ENCODE peak calls at places on chromosomes 3 and 15, in seven cellular contexts. One of them, this sample, is unnamed.

GRCh38 chr3:195876297-195877031 is 31.9 kb downstream of the TNK2 start:
- DNase-seq in fibroblast of lung: no peak
- DNase-seq in AG20443: peak; percentile 61
- DNase-seq in skeletal muscle cell: no peak
- DNase-seq in ELF-1: no peak
- DNase-seq in nephron progenitor cell: no peak
- DNase-seq in AG09319: no peak
- DNase-seq in this sample: no peak

GRCh38 chr3:52367891-52368880 is 52.1 kb downstream of the DNAH1 start:
- DNase-seq in fibroblast of lung: no peak
- DNase-seq in AG20443: no peak
- DNase-seq in skeletal muscle cell: no peak
- DNase-seq in ELF-1: peak; percentile 84
- DNase-seq in nephron progenitor cell: no peak
- DNase-seq in AG09319: no peak
- DNase-seq in this sample: no peak

GRCh38 chr3:59425371-59425770 is 375.5 kb upstream of the CFAP20DC start:
- DNase-seq in fibroblast of lung: peak; percentile 93
- DNase-seq in AG20443: peak; percentile 73
- DNase-seq in skeletal muscle cell: peak; percentile 80
- DNase-seq in ELF-1: no peak
- DNase-seq in nephron progenitor cell: no peak
- DNase-seq in AG09319: peak; percentile 25
- DNase-seq in this sample: no peak

GRCh38 chr15:82911458-82911857 is 41.1 kb downstream of the HOMER2 start:
- DNase-seq in fibroblast of lung: no peak
- DNase-seq in AG20443: no peak
- DNase-seq in skeletal muscle cell: no peak
- DNase-seq in ELF-1: no peak
- DNase-seq in nephron progenitor cell: no peak
- DNase-seq in AG09319: no peak
- DNase-seq in this sample: no peak

GRCh38 chr3:12984023-12984823 is 89.0 kb downstream of the IQSEC1 start:
- DNase-seq in fibroblast of lung: peak; percentile 49
- DNase-seq in AG20443: peak; percentile 83
- DNase-seq in skeletal muscle cell: no peak
- DNase-seq in ELF-1: peak; percentile 92
- DNase-seq in nephron progenitor cell: peak; percentile 66
- DNase-seq in AG09319: peak; percentile 30
- DNase-seq in this sample: peak; percentile 64

GRCh38 chr3:97940034-97940433 is 32.2 kb downstream of the RIOX2 start:
- DNase-seq in fibroblast of lung: no peak
- DNase-seq in AG20443: no peak
- DNase-seq in skeletal muscle cell: no peak
- DNase-seq in ELF-1: no peak
- DNase-seq in nephron progenitor cell: no peak
- DNase-seq in AG09319: no peak
- DNase-seq in this sample: no peak

GRCh38 chr3:140568842-140569520 is 108.9 kb upstream of the TRIM42 start:
- DNase-seq in fibroblast of lung: peak; percentile 32
- DNase-seq in AG20443: no peak
- DNase-seq in skeletal muscle cell: no peak
- DNase-seq in ELF-1: no peak
- DNase-seq in nephron progenitor cell: no peak
- DNase-seq in AG09319: no peak
- DNase-seq in this sample: peak; percentile 77

GRCh38 chr3:187263270-187263669 is 28.3 kb downstream of the MASP1 start:
- DNase-seq in fibroblast of lung: peak; percentile 43
- DNase-seq in AG20443: no peak
- DNase-seq in skeletal muscle cell: no peak
- DNase-seq in ELF-1: no peak
- DNase-seq in nephron progenitor cell: no peak
- DNase-seq in AG09319: no peak
- DNase-seq in this sample: no peak

GRCh38 chr3:124784686-124785382 is 54.6 kb downstream of the UMPS start:
- DNase-seq in fibroblast of lung: peak; percentile 81
- DNase-seq in AG20443: no peak
- DNase-seq in skeletal muscle cell: no peak
- DNase-seq in ELF-1: no peak
- DNase-seq in nephron progenitor cell: no peak
- DNase-seq in AG09319: no peak
- DNase-seq in this sample: no peak

GRCh38 chr3:126392246-126392645 is 2.5 kb upstream of the CFAP100 start:
- DNase-seq in fibroblast of lung: no peak
- DNase-seq in AG20443: no peak
- DNase-seq in skeletal muscle cell: no peak
- DNase-seq in ELF-1: no peak
- DNase-seq in nephron progenitor cell: no peak
- DNase-seq in AG09319: no peak
- DNase-seq in this sample: no peak

GRCh38 chr3:55896155-55896554 is 409.0 kb upstream of the WNT5A start:
- DNase-seq in fibroblast of lung: no peak
- DNase-seq in AG20443: no peak
- DNase-seq in skeletal muscle cell: no peak
- DNase-seq in ELF-1: peak; percentile 41
- DNase-seq in nephron progenitor cell: no peak
- DNase-seq in AG09319: no peak
- DNase-seq in this sample: no peak

GRCh38 chr15:68979036-68979435 is 35.5 kb upstream of the NOX5 start:
- DNase-seq in fibroblast of lung: no peak
- DNase-seq in AG20443: no peak
- DNase-seq in skeletal muscle cell: no peak
- DNase-seq in ELF-1: no peak
- DNase-seq in nephron progenitor cell: no peak
- DNase-seq in AG09319: no peak
- DNase-seq in this sample: no peak

GRCh38 chr3:71358243-71358642 is 225.3 kb downstream of the FOXP1 start:
- DNase-seq in fibroblast of lung: no peak
- DNase-seq in AG20443: no peak
- DNase-seq in skeletal muscle cell: no peak
- DNase-seq in ELF-1: no peak
- DNase-seq in nephron progenitor cell: no peak
- DNase-seq in AG09319: no peak
- DNase-seq in this sample: no peak

GRCh38 chr3:72381584-72381983 is 466.7 kb downstream of the SHQ1 start:
- DNase-seq in fibroblast of lung: no peak
- DNase-seq in AG20443: no peak
- DNase-seq in skeletal muscle cell: no peak
- DNase-seq in ELF-1: no peak
- DNase-seq in nephron progenitor cell: no peak
- DNase-seq in AG09319: no peak
- DNase-seq in this sample: no peak

GRCh38 chr3:160225181-160226025 is at the start of gene C3orf80:
- DNase-seq in fibroblast of lung: peak; percentile 52
- DNase-seq in AG20443: peak; percentile 79
- DNase-seq in skeletal muscle cell: no peak
- DNase-seq in ELF-1: peak; percentile 83
- DNase-seq in nephron progenitor cell: peak; percentile 79
- DNase-seq in AG09319: no peak
- DNase-seq in this sample: peak; percentile 36

GRCh38 chr15:40282144-40282869 is 557 bp downstream of the ANKRD63 start:
- DNase-seq in fibroblast of lung: peak; percentile 24
- DNase-seq in AG20443: peak; percentile 58
- DNase-seq in skeletal muscle cell: no peak
- DNase-seq in ELF-1: peak; percentile 68
- DNase-seq in nephron progenitor cell: peak; percentile 72
- DNase-seq in AG09319: no peak
- DNase-seq in this sample: peak; percentile 44

GRCh38 chr3:72797773-72798543 is 50.3 kb downstream of the SHQ1 start:
- DNase-seq in fibroblast of lung: peak; percentile 50
- DNase-seq in AG20443: no peak
- DNase-seq in skeletal muscle cell: no peak
- DNase-seq in ELF-1: peak; percentile 7
- DNase-seq in nephron progenitor cell: no peak
- DNase-seq in AG09319: no peak
- DNase-seq in this sample: peak; percentile 59

GRCh38 chr3:47663630-47664240 is 85.1 kb upstream of the CSPG5 start:
- DNase-seq in fibroblast of lung: no peak
- DNase-seq in AG20443: no peak
- DNase-seq in skeletal muscle cell: no peak
- DNase-seq in ELF-1: no peak
- DNase-seq in nephron progenitor cell: no peak
- DNase-seq in AG09319: no peak
- DNase-seq in this sample: no peak

GRCh38 chr15:76163429-76164020 is 103.7 kb downstream of the TMEM266 start:
- DNase-seq in fibroblast of lung: no peak
- DNase-seq in AG20443: peak; percentile 91
- DNase-seq in skeletal muscle cell: no peak
- DNase-seq in ELF-1: no peak
- DNase-seq in nephron progenitor cell: no peak
- DNase-seq in AG09319: peak; percentile 68
- DNase-seq in this sample: peak; percentile 79

GRCh38 chr3:158531334-158531733 is 39.7 kb upstream of the MLF1 start:
- DNase-seq in fibroblast of lung: peak; percentile 12
- DNase-seq in AG20443: no peak
- DNase-seq in skeletal muscle cell: no peak
- DNase-seq in ELF-1: no peak
- DNase-seq in nephron progenitor cell: no peak
- DNase-seq in AG09319: no peak
- DNase-seq in this sample: no peak

GRCh38 chr3:60839242-60839641 is 412.0 kb downstream of the FHIT start:
- DNase-seq in fibroblast of lung: peak; percentile 3
- DNase-seq in AG20443: peak; percentile 21
- DNase-seq in skeletal muscle cell: no peak
- DNase-seq in ELF-1: no peak
- DNase-seq in nephron progenitor cell: no peak
- DNase-seq in AG09319: no peak
- DNase-seq in this sample: no peak

GRCh38 chr15:41783272-41783660 is 9.0 kb downstream of the MAPKBP1 start:
- DNase-seq in fibroblast of lung: no peak
- DNase-seq in AG20443: no peak
- DNase-seq in skeletal muscle cell: no peak
- DNase-seq in ELF-1: no peak
- DNase-seq in nephron progenitor cell: no peak
- DNase-seq in AG09319: no peak
- DNase-seq in this sample: no peak

GRCh38 chr3:45547764-45548683 is 46.5 kb upstream of the LIMD1 start:
- DNase-seq in fibroblast of lung: peak; percentile 69
- DNase-seq in AG20443: peak; percentile 84
- DNase-seq in skeletal muscle cell: no peak
- DNase-seq in ELF-1: no peak
- DNase-seq in nephron progenitor cell: no peak
- DNase-seq in AG09319: no peak
- DNase-seq in this sample: peak; percentile 63

GRCh38 chr3:44955917-44956316 is 20.1 kb downstream of the ZDHHC3 start:
- DNase-seq in fibroblast of lung: no peak
- DNase-seq in AG20443: no peak
- DNase-seq in skeletal muscle cell: no peak
- DNase-seq in ELF-1: no peak
- DNase-seq in nephron progenitor cell: no peak
- DNase-seq in AG09319: no peak
- DNase-seq in this sample: no peak

GRCh38 chr3:179652467-179653105 is at the start of gene USP13:
- DNase-seq in fibroblast of lung: peak; percentile 85
- DNase-seq in AG20443: peak; percentile 89
- DNase-seq in skeletal muscle cell: peak; percentile 59
- DNase-seq in ELF-1: peak; percentile 74
- DNase-seq in nephron progenitor cell: peak; percentile 80
- DNase-seq in AG09319: no peak
- DNase-seq in this sample: peak; percentile 74

GRCh38 chr15:70892912-70893560 is 410 bp downstream of the LRRC49 start:
- DNase-seq in fibroblast of lung: peak; percentile 65
- DNase-seq in AG20443: peak; percentile 68
- DNase-seq in skeletal muscle cell: no peak
- DNase-seq in ELF-1: no peak
- DNase-seq in nephron progenitor cell: no peak
- DNase-seq in AG09319: peak; percentile 41
- DNase-seq in this sample: no peak

GRCh38 chr15:89926158-89926557 is 13.4 kb upstream of the ARPIN start:
- DNase-seq in fibroblast of lung: peak; percentile 5
- DNase-seq in AG20443: peak; percentile 67
- DNase-seq in skeletal muscle cell: no peak
- DNase-seq in ELF-1: no peak
- DNase-seq in nephron progenitor cell: no peak
- DNase-seq in AG09319: peak; percentile 46
- DNase-seq in this sample: no peak

GRCh38 chr3:14461748-14462324 is 59.4 kb downstream of the SLC6A6 start:
- DNase-seq in fibroblast of lung: peak; percentile 72
- DNase-seq in AG20443: peak; percentile 65
- DNase-seq in skeletal muscle cell: no peak
- DNase-seq in ELF-1: peak; percentile 58
- DNase-seq in nephron progenitor cell: peak; percentile 52
- DNase-seq in AG09319: no peak
- DNase-seq in this sample: peak; percentile 46

GRCh38 chr3:134357914-134358811 is 16.1 kb downstream of the AMOTL2 start:
- DNase-seq in fibroblast of lung: peak; percentile 99
- DNase-seq in AG20443: peak; percentile 81
- DNase-seq in skeletal muscle cell: peak; percentile 93
- DNase-seq in ELF-1: peak; percentile 96
- DNase-seq in nephron progenitor cell: peak; percentile 44
- DNase-seq in AG09319: peak; percentile 94
- DNase-seq in this sample: no peak

GRCh38 chr3:172241385-172241784 is 202.0 kb downstream of the FNDC3B start:
- DNase-seq in fibroblast of lung: no peak
- DNase-seq in AG20443: no peak
- DNase-seq in skeletal muscle cell: no peak
- DNase-seq in ELF-1: no peak
- DNase-seq in nephron progenitor cell: no peak
- DNase-seq in AG09319: no peak
- DNase-seq in this sample: no peak

GRCh38 chr3:187150599-187150998 is 11.3 kb upstream of the RPL39L start:
- DNase-seq in fibroblast of lung: no peak
- DNase-seq in AG20443: no peak
- DNase-seq in skeletal muscle cell: no peak
- DNase-seq in ELF-1: peak; percentile 80
- DNase-seq in nephron progenitor cell: no peak
- DNase-seq in AG09319: no peak
- DNase-seq in this sample: no peak